ENCODE peak calls at places on chromosomes 11 and 22, in five cellular contexts. V is HepG2, E is K562, T is A549, S is IMR-90. B is an unnamed sample.
A peak's percentile ranks its signal among the peaks of the same experiment; 100 is the strongest.

GRCh38 chr22:46439576-46440465 is 97.6 kb downstream of the CELSR1 start:
- DNase-seq in V (no peak), E (no peak), T (no peak), S (no peak), B (no peak)

GRCh38 chr11:117831661-117832415 is 7.3 kb upstream of the FXYD2 start:
- DNase-seq in V (no peak), E (no peak), T (no peak), S (no peak), B (no peak)

GRCh38 chr11:57667715-57668466 is at the start of gene ZDHHC5:
- DNase-seq in V (peak; percentile 97), E (peak; percentile 99), T (peak; percentile 100), S (peak; percentile 100), B (peak; percentile 97)

GRCh38 chr11:16912607-16913006 is 101.6 kb downstream of the PLEKHA7 start:
- DNase-seq in V (no peak), E (no peak), T (no peak), S (no peak), B (no peak)

GRCh38 chr11:72569966-72570892 is 104.0 kb downstream of the PDE2A start:
- DNase-seq in V (no peak), E (no peak), T (no peak), S (peak; percentile 66), B (no peak)

GRCh38 chr22:49958961-49959781 is 1.4 kb upstream of the PIM3 start:
- DNase-seq in V (peak; percentile 85), E (peak; percentile 28), T (no peak), S (no peak), B (no peak)

GRCh38 chr22:46936378-46936916 is 174.0 kb downstream of the TBC1D22A start:
- DNase-seq in V (peak; percentile 76), E (no peak), T (no peak), S (no peak), B (no peak)

GRCh38 chr11:116714902-116715301 is 57.9 kb downstream of the BUD13 start:
- DNase-seq in V (no peak), E (no peak), T (no peak), S (no peak), B (no peak)

GRCh38 chr11:33064033-33064825 is 24.9 kb downstream of the TCP11L1 start:
- DNase-seq in V (no peak), E (peak; percentile 8), T (no peak), S (no peak), B (no peak)

GRCh38 chr11:33060271-33060670 is 20.9 kb downstream of the TCP11L1 start:
- DNase-seq in V (no peak), E (no peak), T (no peak), S (no peak), B (no peak)

GRCh38 chr11:33062137-33062536 is 22.8 kb downstream of the TCP11L1 start:
- DNase-seq in V (no peak), E (no peak), T (peak; percentile 37), S (no peak), B (no peak)

GRCh38 chr11:33065445-33066178 is 26.2 kb downstream of the TCP11L1 start:
- DNase-seq in V (peak; percentile 50), E (peak; percentile 77), T (peak; percentile 77), S (peak; percentile 64), B (peak; percentile 73)

DNA sequence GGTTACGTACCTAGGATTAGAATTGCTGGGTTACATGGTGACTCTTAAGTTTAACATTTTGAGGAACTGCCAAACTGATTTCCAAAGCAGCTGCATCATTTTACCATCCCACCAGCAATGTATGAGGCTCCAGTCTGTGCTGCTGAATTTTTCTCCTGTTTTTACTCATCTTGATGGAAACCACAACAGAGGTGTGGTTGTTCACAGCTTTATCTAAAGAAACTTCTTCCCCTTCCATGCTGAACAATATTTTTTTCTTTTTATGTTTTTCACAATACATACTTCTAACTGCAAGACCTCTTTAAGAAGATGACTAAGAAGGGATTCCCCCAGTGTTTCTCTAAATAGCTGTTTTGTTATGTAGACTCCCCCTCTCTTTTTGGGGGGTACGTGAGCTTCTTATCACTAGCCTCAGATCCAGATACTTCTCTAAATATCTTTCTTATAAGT is 24.0 kb downstream of the TCP11L1 start:
- DNase-seq in V (no peak), E (no peak), T (no peak), S (peak; percentile 77), B (no peak)
- TF ChIP-seq CEBPB in V (no peak), E (no peak), T (no peak), S (no peak), B (no peak)

DNA sequence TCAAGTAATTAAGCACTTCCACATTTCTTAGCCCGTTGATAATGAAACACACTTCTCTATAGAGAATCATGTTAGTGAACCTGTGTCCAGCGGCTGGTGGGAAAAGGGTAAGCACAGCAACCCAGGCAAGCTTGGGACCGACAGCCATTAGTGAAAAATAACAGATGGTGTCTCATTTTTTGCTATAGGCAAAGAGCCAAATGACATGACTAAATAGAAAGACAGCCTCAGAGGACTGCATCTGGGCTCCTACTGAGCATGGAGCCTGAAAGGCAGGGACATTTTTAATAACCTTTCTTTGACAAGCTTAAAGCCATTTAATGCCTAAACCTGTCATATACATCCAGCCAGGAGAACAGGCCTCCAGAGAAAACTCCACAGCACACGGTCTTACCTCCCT is 67.0 kb downstream of the FANCF start:
- DNase-seq in V (no peak), E (peak; percentile 3), T (no peak), S (peak; percentile 1), B (no peak)
- TF ChIP-seq CEBPB in V (no peak), E (no peak), T (no peak), S (no peak), B (no peak)

DNA sequence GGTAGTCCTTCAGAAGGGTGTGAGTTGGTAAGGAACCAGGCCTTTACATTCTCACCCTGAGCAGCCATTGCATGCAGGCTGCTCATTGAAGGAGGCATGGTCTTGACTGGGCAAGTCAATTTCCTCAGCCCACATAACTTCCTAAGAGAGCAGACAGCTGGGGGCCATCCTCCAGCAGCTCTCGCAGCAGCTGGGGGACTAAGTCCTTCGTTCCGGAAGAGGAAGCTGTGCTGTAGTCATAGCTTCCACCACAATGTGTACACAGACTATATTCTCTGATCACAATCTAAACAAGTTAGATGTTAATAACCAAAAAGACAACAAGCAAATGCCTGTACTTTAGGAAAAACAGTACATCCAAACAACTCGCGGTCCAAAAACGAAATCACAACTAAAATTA is 30.1 kb upstream of the MPPED1 start:
- DNase-seq in V (no peak), E (no peak), T (no peak), S (peak; percentile 4), B (no peak)
- TF ChIP-seq CEBPB in V (no peak), E (no peak), T (no peak), S (no peak), B (no peak)

GRCh38 chr11:128772814-128773213 is 78.9 kb downstream of the FLI1 start:
- DNase-seq in V (no peak), E (no peak), T (no peak), S (no peak), B (no peak)
- TF ChIP-seq CEBPB in V (no peak), E (no peak), T (no peak), S (no peak), B (no peak)

DNA sequence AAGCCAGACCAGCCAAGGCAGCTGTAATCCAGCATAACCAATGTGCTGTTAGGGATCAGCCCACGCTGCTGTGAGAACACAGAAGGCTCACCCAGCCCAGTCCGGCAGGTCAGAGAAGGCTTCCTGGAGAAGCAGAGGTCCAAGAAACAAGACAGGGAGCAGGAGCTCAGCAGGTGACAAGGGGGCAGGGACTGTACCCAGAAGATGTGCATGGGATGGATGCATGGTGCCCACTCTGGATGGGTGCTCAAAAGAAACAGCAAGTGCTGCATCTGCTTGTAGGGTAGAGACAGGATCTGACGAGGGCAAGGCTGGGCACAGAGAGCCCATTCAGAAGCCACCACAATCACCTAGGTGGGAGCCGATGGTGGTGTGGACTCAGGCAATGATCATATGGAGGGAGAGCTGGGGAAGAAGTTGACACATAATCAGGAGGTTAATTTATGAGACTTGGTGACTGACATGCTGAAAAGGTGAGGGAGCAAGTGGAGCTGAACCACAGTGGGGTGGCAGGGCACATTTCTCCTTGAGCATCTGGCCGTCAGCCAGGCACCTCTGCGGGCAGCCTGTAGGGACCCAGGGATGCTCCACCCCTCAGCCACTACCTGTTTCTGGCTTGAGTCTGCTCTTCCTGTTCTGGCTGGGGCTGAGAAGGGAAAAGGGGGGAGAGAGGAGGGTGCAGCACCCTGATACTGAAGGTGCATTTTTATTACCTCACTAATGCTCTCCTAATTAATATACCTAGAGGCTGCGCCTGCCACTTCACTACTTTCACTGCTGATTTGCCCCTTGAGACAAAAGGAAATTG is 102.4 kb upstream of the DRD2 start:
- DNase-seq in V (no peak), E (no peak), T (no peak), S (no peak), B (peak; percentile 43)
- TF ChIP-seq CEBPB in V (no peak), E (no peak), T (no peak), S (no peak), B (no peak)

GRCh38 chr11:3626250-3626960 is 15.4 kb downstream of the ART5 start:
- DNase-seq in V (no peak), E (peak; percentile 39), T (no peak), S (no peak), B (no peak)

GRCh38 chr11:3623126-3623525 is 18.7 kb downstream of the ART5 start:
- DNase-seq in V (no peak), E (no peak), T (no peak), S (no peak), B (no peak)

GRCh38 chr11:3631331-3631730 is 10.5 kb downstream of the ART5 start:
- DNase-seq in V (no peak), E (no peak), T (no peak), S (no peak), B (no peak)

GRCh38 chr11:3622521-3622920 is 19.3 kb downstream of the ART5 start:
- DNase-seq in V (no peak), E (no peak), T (no peak), S (no peak), B (no peak)

GRCh38 chr11:3627291-3627690 is 14.5 kb downstream of the ART5 start:
- DNase-seq in V (no peak), E (no peak), T (peak; percentile 36), S (peak; percentile 81), B (no peak)
- TF ChIP-seq CEBPB in V (no peak), E (no peak), T (no peak), S (no peak), B (no peak)

GRCh38 chr11:2788751-2789140 is 89.0 kb upstream of the KCNQ1OT1 start:
- DNase-seq in V (no peak), E (no peak), T (no peak), S (no peak), B (no peak)
- TF ChIP-seq CEBPB in V (no peak), E (no peak), T (no peak), S (no peak), B (no peak)

B was measured in H1.